ENCODE peak calls at places on chromosomes 13 and 19, in nine cellular contexts. L is adrenal gland, X is A549, C is psoas muscle, T is HFFc6, A is right atrium auricular region, O is neural progenitor cell, H is mucosa of descending colon, G is progenitor cell of endocrine pancreas. B is an unnamed sample.

GRCh38 chr13:94700051-94700535 is 12.3 kb downstream of the SOX21 start:
- DNase-seq in L (no peak), X (no peak), C (no peak), T (no peak), A (no peak), O (no peak), H (no peak), G (no peak), B (no peak)

GRCh38 chr19:10092648-10093294 is 6.7 kb downstream of the SHFL start:
- DNase-seq in L (no peak), X (no peak), C (no peak), T (no peak), A (no peak), O (no peak), H (no peak), G (no peak), B (no peak)

GRCh38 chr13:20772401-20773131 is 1.2 kb downstream of the EEF1AKMT1 start:
- DNase-seq in L (no peak), X (no peak), C (no peak), T (no peak), A (no peak), O (no peak), H (no peak), G (no peak), B (no peak)

GRCh38 chr19:31226536-31226935 is 122.7 kb downstream of the TSHZ3 start:
- DNase-seq in L (no peak), X (no peak), C (no peak), T (no peak), A (no peak), O (no peak), H (no peak), G (no peak), B (no peak)

GRCh38 chr13:105814219-105814901 is 721.1 kb downstream of the EFNB2 start:
- DNase-seq in L (no peak), X (no peak), C (no peak), T (no peak), A (no peak), O (no peak), H (no peak), G (no peak), B (no peak)

GRCh38 chr19:47109541-47110375 is 3.8 kb downstream of the ZC3H4 start:
- DNase-seq in L (no peak), X (peak; percentile 60), C (no peak), T (peak; percentile 44), A (no peak), O (no peak), H (no peak), G (no peak), B (no peak)

GRCh38 chr13:100458673-100459072 is 129.9 kb downstream of the GGACT start:
- DNase-seq in L (no peak), X (no peak), C (no peak), T (no peak), A (no peak), O (no peak), H (no peak), G (no peak), B (no peak)

GRCh38 chr19:12792048-12792852 is 964 bp downstream of the JUNB start:
- DNase-seq in L (peak; percentile 81), X (peak; percentile 60), C (peak; percentile 88), T (no peak), A (no peak), O (peak; percentile 76), H (peak; percentile 86), G (no peak), B (peak; percentile 62)

GRCh38 chr19:50877338-50877737 is 4.1 kb downstream of the KLK2 start:
- DNase-seq in L (no peak), X (no peak), C (no peak), T (no peak), A (no peak), O (no peak), H (peak; percentile 54), G (no peak), B (no peak)

GRCh38 chr19:33175886-33176669 is 18.1 kb upstream of the LRP3 start:
- DNase-seq in L (no peak), X (peak; percentile 75), C (peak; percentile 60), T (peak; percentile 13), A (peak; percentile 64), O (peak; percentile 58), H (peak; percentile 43), G (peak; percentile 23), B (peak; percentile 38)

GRCh38 chr19:33175156-33175782 is 18.9 kb upstream of the LRP3 start:
- DNase-seq in L (no peak), X (no peak), C (peak; percentile 22), T (no peak), A (no peak), O (no peak), H (no peak), G (no peak), B (no peak)

GRCh38 chr19:33174186-33174585 is 19.9 kb upstream of the LRP3 start:
- DNase-seq in L (no peak), X (no peak), C (peak; percentile 32), T (no peak), A (no peak), O (no peak), H (no peak), G (no peak), B (no peak)

GRCh38 chr19:33177417-33177976 is 16.6 kb upstream of the LRP3 start:
- DNase-seq in L (no peak), X (peak; percentile 88), C (no peak), T (no peak), A (peak; percentile 80), O (peak; percentile 79), H (no peak), G (peak; percentile 60), B (peak; percentile 55)

GRCh38 chr19:33176670-33177416 is 17.3 kb upstream of the LRP3 start:
- DNase-seq in L (peak; percentile 97), X (peak; percentile 100), C (peak; percentile 97), T (peak; percentile 98), A (peak; percentile 99), O (peak; percentile 98), H (peak; percentile 96), G (peak; percentile 99), B (peak; percentile 98)
- TF ChIP-seq CTCF in L (no peak), X (no peak), C (peak; percentile 40), T (no peak), A (no peak), O (peak; percentile 24), H (no peak), G (peak; percentile 38), B (no peak)

DNA sequence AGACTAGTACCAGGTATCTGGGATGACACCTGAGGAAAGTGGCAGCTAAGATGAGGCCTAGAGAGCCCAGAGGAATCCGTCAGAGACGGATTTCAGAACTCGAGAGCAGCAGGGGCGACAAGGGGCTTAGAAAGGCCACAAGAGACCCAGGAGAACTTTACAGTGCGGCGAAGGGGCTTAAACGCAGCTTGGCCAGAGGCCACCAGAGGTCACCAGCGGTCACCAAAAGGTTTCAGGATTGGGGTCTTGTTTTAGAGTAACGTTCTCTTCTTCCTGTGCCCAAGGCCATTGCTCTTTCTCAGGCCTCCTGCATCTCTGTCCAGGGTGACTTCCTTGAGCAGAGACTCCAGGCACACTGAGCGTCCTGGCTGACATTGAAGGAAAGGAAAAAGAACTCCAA is 2.2 kb downstream of the ZSCAN22 start:
- DNase-seq in L (no peak), X (peak; percentile 44), C (no peak), T (no peak), A (no peak), O (peak; percentile 84), H (no peak), G (peak; percentile 28), B (no peak)
- TF ChIP-seq CTCF in L (no peak), X (no peak), C (no peak), T (no peak), A (no peak), O (peak; percentile 72), H (no peak), G (peak; percentile 60), B (no peak)

DNA sequence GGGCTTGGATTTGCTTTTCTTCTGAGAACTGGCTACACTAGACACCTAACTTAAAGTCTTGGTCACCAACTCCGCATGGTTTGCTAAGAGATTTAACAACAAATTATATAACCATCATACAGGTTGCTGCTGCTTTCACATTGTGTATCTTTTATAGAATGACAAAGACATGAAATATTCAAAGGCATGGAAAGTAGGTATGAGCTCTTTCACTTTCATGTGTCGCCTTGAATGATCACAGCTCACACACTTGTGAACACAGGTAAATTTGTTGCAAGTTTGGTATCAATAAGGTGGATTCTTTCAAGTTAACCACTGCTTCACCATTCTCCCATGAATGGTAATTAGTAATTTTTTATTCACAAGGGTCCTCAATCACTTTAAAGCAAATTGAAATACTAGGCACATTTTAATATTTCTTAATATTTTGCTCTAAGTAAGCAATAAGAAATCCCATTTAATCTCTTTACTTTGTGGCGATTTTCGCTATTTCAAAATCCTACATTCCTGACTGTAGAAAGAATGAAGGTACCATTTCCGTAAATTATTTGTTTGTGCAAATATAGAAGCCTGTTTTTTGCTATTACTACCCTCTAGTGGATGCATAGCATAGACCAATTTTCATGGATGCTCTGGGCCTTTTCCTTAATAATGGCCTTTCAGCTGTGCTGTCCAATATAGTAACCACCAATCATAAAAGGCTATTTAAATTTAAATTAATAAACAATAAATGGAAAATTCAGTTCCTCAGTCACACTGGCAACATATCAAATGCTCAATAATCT is 45.5 kb upstream of the FREM2 start:
- DNase-seq in L (no peak), X (no peak), C (no peak), T (no peak), A (no peak), O (no peak), H (no peak), G (no peak), B (no peak)
- TF ChIP-seq CTCF in L (peak; percentile 25), X (no peak), C (no peak), T (peak; percentile 60), A (no peak), O (peak; percentile 31), H (no peak), G (peak; percentile 43), B (no peak)

GRCh38 chr13:31824705-31825512 is 85.6 kb downstream of the RXFP2 start:
- DNase-seq in L (no peak), X (no peak), C (no peak), T (peak; percentile 17), A (no peak), O (no peak), H (no peak), G (no peak), B (peak; percentile 18)
- TF ChIP-seq CTCF in L (no peak), X (no peak), C (peak; percentile 27), T (peak; percentile 47), A (peak; percentile 58), O (no peak), H (no peak), G (peak; percentile 15), B (no peak)